ENCODE peak calls at places on chromosomes 1 and 21, in eight cellular contexts. T, L, E, I, D, C, B and P are unnamed samples.

GRCh38 chr1:53047737-53048344 is 14.2 kb upstream of the PODN start:
- DNase-seq in T (peak), L (peak), E (peak), I (no peak), D (peak), C (no peak), B (no peak), P (no peak)

GRCh38 chr1:241582921-241583321 is 50.7 kb downstream of the KMO start:
- DNase-seq in T (peak), L (peak), E (no peak), I (no peak), D (no peak), C (no peak), B (no peak), P (no peak)

GRCh38 chr1:107244734-107245495 is 104.1 kb downstream of the NTNG1 start:
- DNase-seq in T (no peak), L (no peak), E (no peak), I (no peak), D (peak), C (no peak), B (no peak), P (no peak)

GRCh38 chr1:157110003-157110402 is 10.4 kb upstream of the ETV3L start:
- DNase-seq in T (no peak), L (no peak), E (peak), I (no peak), D (no peak), C (no peak), B (no peak), P (no peak)

GRCh38 chr1:216670118-216670870 is 52.9 kb downstream of the ESRRG start:
- DNase-seq in T (peak), L (no peak), E (peak), I (no peak), D (peak), C (no peak), B (no peak), P (no peak)

GRCh38 chr1:18693256-18694098 is 62.8 kb downstream of the PAX7 start:
- DNase-seq in T (no peak), L (no peak), E (no peak), I (no peak), D (no peak), C (no peak), B (no peak), P (no peak)

GRCh38 chr1:53508991-53509663 is 49.9 kb downstream of the DMRTB1 start:
- DNase-seq in T (no peak), L (peak), E (peak), I (no peak), D (peak), C (no peak), B (no peak), P (no peak)

GRCh38 chr1:230986976-230987375 is 8.1 kb downstream of the ARV1 start:
- DNase-seq in T (peak), L (no peak), E (peak), I (no peak), D (peak), C (no peak), B (no peak), P (no peak)

GRCh38 chr1:177629526-177629925 is 340.3 kb downstream of the SEC16B start:
- DNase-seq in T (peak), L (no peak), E (no peak), I (no peak), D (peak), C (no peak), B (no peak), P (no peak)

GRCh38 chr1:89462250-89462649 is 62.4 kb upstream of the LRRC8B start:
- DNase-seq in T (no peak), L (no peak), E (no peak), I (no peak), D (no peak), C (no peak), B (no peak), P (no peak)

GRCh38 chr1:185741551-185741950 is 7.4 kb downstream of the HMCN1 start:
- DNase-seq in T (no peak), L (no peak), E (peak), I (no peak), D (no peak), C (no peak), B (no peak), P (no peak)

GRCh38 chr1:31297273-31298247 is 728 bp downstream of the ZCCHC17 start:
- DNase-seq in T (peak), L (peak), E (peak), I (no peak), D (peak), C (no peak), B (no peak), P (no peak)

GRCh38 chr1:162212713-162213112 is 143.2 kb downstream of the NOS1AP start:
- DNase-seq in T (no peak), L (no peak), E (no peak), I (no peak), D (no peak), C (no peak), B (no peak), P (no peak)

GRCh38 chr1:205377355-205377754 is 20.6 kb upstream of the KLHDC8A start:
- DNase-seq in T (no peak), L (no peak), E (no peak), I (no peak), D (no peak), C (no peak), B (no peak), P (peak)

GRCh38 chr1:8944006-8944405 is 1.7 kb upstream of the CA6 start:
- DNase-seq in T (no peak), L (no peak), E (no peak), I (no peak), D (no peak), C (no peak), B (no peak), P (no peak)

GRCh38 chr1:226820935-226821718 is 49.3 kb upstream of the PSEN2 start:
- DNase-seq in T (peak), L (no peak), E (peak), I (peak), D (peak), C (no peak), B (peak), P (peak)

GRCh38 chr1:12809933-12810332 is 18.7 kb downstream of the PRAMEF1 start:
- DNase-seq in T (no peak), L (no peak), E (no peak), I (no peak), D (no peak), C (no peak), B (no peak), P (no peak)

GRCh38 chr1:232952514-232953175 is 2.2 kb downstream of the NTPCR start:
- DNase-seq in T (peak), L (peak), E (peak), I (peak), D (peak), C (peak), B (no peak), P (no peak)

GRCh38 chr1:38919075-38919474 is 22.6 kb downstream of the RHBDL2 start:
- DNase-seq in T (no peak), L (no peak), E (peak), I (no peak), D (no peak), C (no peak), B (no peak), P (no peak)

GRCh38 chr1:22584001-22584557 is 20.8 kb downstream of the EPHA8 start:
- DNase-seq in T (no peak), L (no peak), E (no peak), I (no peak), D (no peak), C (no peak), B (no peak), P (no peak)

GRCh38 chr1:70034403-70034802 is 171.0 kb downstream of the LRRC40 start:
- DNase-seq in T (peak), L (peak), E (peak), I (no peak), D (peak), C (no peak), B (no peak), P (no peak)

GRCh38 chr21:30408782-30409494 is 13.1 kb downstream of the KRTAP13-1 start:
- DNase-seq in T (peak), L (peak), E (peak), I (peak), D (peak), C (no peak), B (no peak), P (no peak)

GRCh38 chr1:68917456-68917855 is 420.6 kb upstream of the DEPDC1 start:
- DNase-seq in T (no peak), L (no peak), E (no peak), I (no peak), D (peak), C (no peak), B (no peak), P (no peak)

GRCh38 chr1:204336642-204337041 is 23.1 kb downstream of the PLEKHA6 start:
- DNase-seq in T (no peak), L (no peak), E (no peak), I (no peak), D (no peak), C (no peak), B (no peak), P (no peak)

GRCh38 chr1:167611983-167612382 is 18.0 kb upstream of the RCSD1 start:
- DNase-seq in T (no peak), L (no peak), E (no peak), I (no peak), D (no peak), C (no peak), B (no peak), P (no peak)

GRCh38 chr1:234499119-234500039 is 20.4 kb upstream of the TARBP1 start:
- DNase-seq in T (peak), L (peak), E (peak), I (peak), D (peak), C (peak), B (peak), P (peak)

GRCh38 chr1:98672184-98672583 is 10.7 kb downstream of the SNX7 start:
- DNase-seq in T (no peak), L (no peak), E (no peak), I (no peak), D (no peak), C (no peak), B (no peak), P (no peak)

GRCh38 chr1:12376236-12377064 is 146.6 kb downstream of the VPS13D start:
- DNase-seq in T (no peak), L (no peak), E (no peak), I (no peak), D (no peak), C (no peak), B (no peak), P (no peak)

GRCh38 chr1:67766117-67766978 is 66.9 kb downstream of the GNG12 start:
- DNase-seq in T (peak), L (peak), E (peak), I (no peak), D (peak), C (peak), B (no peak), P (no peak)

GRCh38 chr1:177953549-177953948 is 16.3 kb downstream of the SEC16B start:
- DNase-seq in T (no peak), L (no peak), E (no peak), I (no peak), D (no peak), C (no peak), B (no peak), P (no peak)

GRCh38 chr1:229448845-229449244 is 15.0 kb upstream of the ACTA1 start:
- DNase-seq in T (no peak), L (no peak), E (no peak), I (no peak), D (no peak), C (no peak), B (no peak), P (no peak)

GRCh38 chr1:37394574-37395464 is 79.6 kb upstream of the ZC3H12A start:
- DNase-seq in T (no peak), L (no peak), E (no peak), I (no peak), D (no peak), C (no peak), B (no peak), P (no peak)

GRCh38 chr1:160047116-160047991 is 15.6 kb upstream of the PIGM start:
- DNase-seq in T (no peak), L (no peak), E (no peak), I (no peak), D (no peak), C (peak), B (no peak), P (no peak)

GRCh38 chr1:65744731-65745130 is 48.0 kb upstream of the PDE4B start:
- DNase-seq in T (no peak), L (no peak), E (no peak), I (no peak), D (no peak), C (no peak), B (no peak), P (no peak)

GRCh38 chr1:228871314-228872061 is 136.2 kb downstream of the RHOU start:
- DNase-seq in T (no peak), L (no peak), E (no peak), I (no peak), D (no peak), C (no peak), B (no peak), P (peak)

GRCh38 chr21:35326677-35327076 is 277.6 kb upstream of the RUNX1 start:
- DNase-seq in T (no peak), L (no peak), E (peak), I (no peak), D (peak), C (no peak), B (no peak), P (peak)

GRCh38 chr21:18370292-18370691 is 33.3 kb downstream of the TMPRSS15 start:
- DNase-seq in T (no peak), L (no peak), E (no peak), I (no peak), D (no peak), C (no peak), B (no peak), P (no peak)

GRCh38 chr21:18368193-18368592 is 35.4 kb downstream of the TMPRSS15 start:
- DNase-seq in T (no peak), L (no peak), E (no peak), I (no peak), D (no peak), C (no peak), B (no peak), P (no peak)

GRCh38 chr21:18373631-18374030 is 30.0 kb downstream of the TMPRSS15 start:
- DNase-seq in T (no peak), L (no peak), E (no peak), I (no peak), D (peak), C (no peak), B (no peak), P (no peak)

DNA sequence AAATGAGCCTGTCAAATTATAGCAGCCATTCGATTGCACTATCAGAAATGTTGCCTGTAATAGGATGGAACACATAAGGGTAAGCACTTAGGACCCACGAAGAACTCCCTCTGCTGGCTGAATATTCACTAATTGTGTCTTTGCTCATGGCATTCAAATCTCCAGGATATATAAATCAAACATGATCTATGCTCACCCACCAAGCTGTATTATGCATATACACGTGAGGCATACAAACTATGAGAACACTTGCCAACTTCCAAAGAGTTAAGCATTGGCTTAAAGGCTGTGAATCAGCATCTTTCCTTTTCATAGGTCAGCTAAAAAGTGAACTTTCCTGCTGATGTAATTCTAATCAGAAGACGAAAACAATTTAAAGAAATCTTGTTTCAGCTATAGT is 34.5 kb downstream of the TMPRSS15 start:
- DNase-seq in T (no peak), L (no peak), E (no peak), I (no peak), D (peak), C (no peak), B (no peak), P (no peak)
- TF ChIP-seq CTCF in T (no peak), L (peak), E (no peak), I (no peak), D (no peak), C (no peak), B (no peak), P (peak)

GRCh38 chr1:96842215-96842614 is 120.6 kb downstream of the PTBP2 start:
- DNase-seq in T (no peak), L (no peak), E (peak), I (no peak), D (no peak), C (no peak), B (no peak), P (no peak)

GRCh38 chr1:96843601-96844000 is 122.0 kb downstream of the PTBP2 start:
- DNase-seq in T (no peak), L (no peak), E (peak), I (no peak), D (no peak), C (no peak), B (no peak), P (no peak)

GRCh38 chr1:96843196-96843595 is 121.6 kb downstream of the PTBP2 start:
- DNase-seq in T (no peak), L (no peak), E (peak), I (no peak), D (peak), C (no peak), B (no peak), P (no peak)

GRCh38 chr1:96840396-96840795 is 118.8 kb downstream of the PTBP2 start:
- DNase-seq in T (no peak), L (no peak), E (peak), I (no peak), D (no peak), C (no peak), B (no peak), P (no peak)

DNA sequence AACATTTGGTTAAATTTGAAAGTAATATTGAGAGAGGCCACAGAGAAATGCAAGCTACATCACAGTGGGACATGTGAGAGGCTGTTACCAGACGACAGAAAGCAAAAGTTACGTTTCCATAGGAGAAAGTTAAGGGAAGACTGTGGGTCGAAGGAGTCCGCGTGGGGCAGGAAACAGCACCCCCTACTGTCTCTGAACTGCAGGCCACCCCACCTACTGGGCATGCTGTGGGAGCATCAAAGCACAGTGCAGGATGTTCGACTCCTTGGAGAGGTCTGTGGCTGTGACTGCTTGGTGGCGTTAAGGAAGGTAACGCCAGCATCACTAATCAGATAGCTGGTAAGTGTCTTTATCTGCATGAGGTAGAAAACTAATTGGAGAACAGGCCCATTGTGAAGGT is 123.9 kb downstream of the PTBP2 start:
- DNase-seq in T (peak), L (no peak), E (no peak), I (no peak), D (no peak), C (peak), B (no peak), P (no peak)
- TF ChIP-seq CTCF in T (peak), L (peak), E (peak), I (peak), D (peak), C (peak), B (no peak), P (peak)

GRCh38 chr1:32427264-32427963 is 33.2 kb upstream of the BSDC1 start:
- DNase-seq in T (no peak), L (no peak), E (no peak), I (no peak), D (no peak), C (no peak), B (no peak), P (no peak)

GRCh38 chr1:32431736-32432400 is 33.0 kb upstream of the ZBTB8B start:
- DNase-seq in T (peak), L (no peak), E (no peak), I (no peak), D (no peak), C (peak), B (no peak), P (no peak)

GRCh38 chr1:32421775-32422174 is 27.5 kb upstream of the BSDC1 start:
- DNase-seq in T (no peak), L (no peak), E (no peak), I (no peak), D (no peak), C (no peak), B (no peak), P (no peak)

GRCh38 chr1:32426489-32427255 is 32.4 kb upstream of the BSDC1 start:
- DNase-seq in T (no peak), L (peak), E (no peak), I (no peak), D (peak), C (no peak), B (no peak), P (no peak)
- TF ChIP-seq CTCF in T (no peak), L (no peak), E (no peak), I (no peak), D (no peak), C (no peak), B (no peak), P (no peak)

GRCh38 chr1:25874635-25875153 is 814 bp downstream of the PAQR7 start:
- DNase-seq in T (no peak), L (no peak), E (no peak), I (no peak), D (no peak), C (no peak), B (no peak), P (no peak)

GRCh38 chr1:25874209-25874608 is 1.3 kb downstream of the PAQR7 start:
- DNase-seq in T (no peak), L (no peak), E (no peak), I (no peak), D (no peak), C (no peak), B (no peak), P (no peak)

GRCh38 chr1:25876693-25877077 is 1.2 kb upstream of the PAQR7 start:
- DNase-seq in T (no peak), L (no peak), E (no peak), I (no peak), D (no peak), C (no peak), B (no peak), P (no peak)

GRCh38 chr1:25875856-25876692 is 566 bp upstream of the PAQR7 start:
- DNase-seq in T (no peak), L (peak), E (no peak), I (no peak), D (no peak), C (no peak), B (no peak), P (no peak)

DNA sequence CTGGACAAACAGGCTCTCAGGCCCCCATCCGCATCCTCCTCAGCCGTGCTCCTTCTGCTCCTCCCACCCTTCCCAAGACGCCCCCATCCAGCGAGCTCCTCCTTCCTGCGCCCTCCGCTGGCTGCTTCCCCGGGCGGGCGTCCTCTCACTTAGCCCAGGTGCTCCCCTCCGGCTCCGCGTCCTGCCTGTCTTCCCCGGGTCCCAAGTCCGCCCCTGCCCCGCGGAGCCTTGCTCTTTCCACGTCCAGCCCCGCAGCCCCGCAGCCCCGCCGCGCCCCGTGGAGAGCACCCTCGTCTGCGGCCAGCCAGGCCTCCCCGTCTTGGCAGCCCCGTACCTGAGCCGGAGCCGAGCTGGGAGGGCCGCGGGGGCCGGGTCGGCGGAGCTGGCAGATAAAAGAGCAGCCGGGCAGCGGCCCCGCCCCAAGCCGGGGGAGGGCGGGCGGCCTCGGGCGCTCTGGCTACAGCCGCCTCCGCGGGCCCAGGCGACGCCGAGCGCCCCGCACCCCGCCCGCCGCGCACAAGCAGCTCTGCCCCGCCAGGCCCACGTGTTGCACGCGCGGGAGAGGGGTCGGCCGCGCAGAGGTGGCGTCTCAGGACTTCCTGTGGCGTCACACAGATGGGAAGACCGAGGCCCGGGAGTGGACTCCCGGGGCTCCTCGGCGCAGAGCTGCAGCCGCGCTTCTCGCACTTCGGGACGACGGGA is at the start of gene PAQR7:
- DNase-seq in T (peak), L (peak), E (peak), I (peak), D (peak), C (peak), B (peak), P (no peak)
- TF ChIP-seq CTCF in T (peak), L (no peak), E (peak), I (no peak), D (peak), C (peak), B (no peak), P (no peak)